ENCODE peak calls at places on chromosomes 7 and 10, in five cellular contexts. One of them, this sample, is unnamed.

GRCh38 chr10:118108194-118109026 is 61.7 kb upstream of the RAB11FIP2 start:
- DNase-seq in epithelial cell of esophagus: peak
- DNase-seq in fibroblast of mammary gland: peak
- DNase-seq in MCF 10A: no peak
- DNase-seq in Peyer's patch: no peak
- DNase-seq in this sample: peak

GRCh38 chr7:70076325-70076724 is 478.1 kb downstream of the AUTS2 start:
- DNase-seq in MCF 10A: no peak
- DNase-seq in Peyer's patch: no peak
- DNase-seq in fibroblast of mammary gland: no peak
- DNase-seq in epithelial cell of esophagus: no peak
- DNase-seq in this sample: no peak

GRCh38 chr7:4774804-4775280 is 581 bp upstream of the AP5Z1 start:
- DNase-seq in fibroblast of mammary gland: peak
- DNase-seq in epithelial cell of esophagus: peak
- DNase-seq in Peyer's patch: peak
- DNase-seq in MCF 10A: peak
- DNase-seq in this sample: peak

GRCh38 chr10:117555017-117555416 is 12.5 kb downstream of the EMX2 start:
- DNase-seq in Peyer's patch: no peak
- DNase-seq in MCF 10A: no peak
- DNase-seq in fibroblast of mammary gland: no peak
- DNase-seq in epithelial cell of esophagus: no peak
- DNase-seq in this sample: no peak

GRCh38 chr7:73960548-73960947 is 67.4 kb upstream of the ELN start:
- DNase-seq in fibroblast of mammary gland: no peak
- DNase-seq in MCF 10A: peak
- DNase-seq in Peyer's patch: peak
- DNase-seq in epithelial cell of esophagus: peak
- DNase-seq in this sample: peak

GRCh38 chr7:128890306-128891109 is 20.0 kb downstream of the KCP start:
- DNase-seq in epithelial cell of esophagus: no peak
- DNase-seq in Peyer's patch: peak
- DNase-seq in fibroblast of mammary gland: no peak
- DNase-seq in MCF 10A: peak
- DNase-seq in this sample: no peak

GRCh38 chr10:69624245-69624786 is 5.7 kb upstream of the FAM241B start:
- DNase-seq in epithelial cell of esophagus: no peak
- DNase-seq in Peyer's patch: no peak
- DNase-seq in MCF 10A: no peak
- DNase-seq in fibroblast of mammary gland: no peak
- DNase-seq in this sample: no peak

GRCh38 chr7:130425798-130426197 is 15.0 kb downstream of the CEP41 start:
- DNase-seq in epithelial cell of esophagus: no peak
- DNase-seq in fibroblast of mammary gland: no peak
- DNase-seq in Peyer's patch: no peak
- DNase-seq in MCF 10A: no peak
- DNase-seq in this sample: no peak

GRCh38 chr7:45187089-45187945 is 29.7 kb downstream of the RAMP3 start:
- DNase-seq in epithelial cell of esophagus: no peak
- DNase-seq in Peyer's patch: peak
- DNase-seq in fibroblast of mammary gland: no peak
- DNase-seq in MCF 10A: no peak
- DNase-seq in this sample: no peak

GRCh38 chr10:126857178-126857806 is 47.9 kb upstream of the DOCK1 start:
- DNase-seq in MCF 10A: no peak
- DNase-seq in epithelial cell of esophagus: peak
- DNase-seq in Peyer's patch: no peak
- DNase-seq in fibroblast of mammary gland: no peak
- DNase-seq in this sample: no peak

GRCh38 chr10:126216221-126216701 is 172.0 kb downstream of the ADAM12 start:
- DNase-seq in epithelial cell of esophagus: no peak
- DNase-seq in Peyer's patch: no peak
- DNase-seq in fibroblast of mammary gland: peak
- DNase-seq in MCF 10A: no peak
- DNase-seq in this sample: no peak

GRCh38 chr7:99201027-99201426 is 6.9 kb downstream of the KPNA7 start:
- DNase-seq in epithelial cell of esophagus: peak
- DNase-seq in Peyer's patch: no peak
- DNase-seq in fibroblast of mammary gland: peak
- DNase-seq in MCF 10A: peak
- DNase-seq in this sample: peak

GRCh38 chr10:46992794-46993552 is 81.7 kb downstream of the PTPN20 start:
- DNase-seq in MCF 10A: peak
- DNase-seq in fibroblast of mammary gland: peak
- DNase-seq in Peyer's patch: no peak
- DNase-seq in epithelial cell of esophagus: peak
- DNase-seq in this sample: peak

GRCh38 chr10:112570585-112570984 is 123.6 kb downstream of the VTI1A start:
- DNase-seq in epithelial cell of esophagus: no peak
- DNase-seq in Peyer's patch: no peak
- DNase-seq in fibroblast of mammary gland: no peak
- DNase-seq in MCF 10A: no peak
- DNase-seq in this sample: no peak

GRCh38 chr10:43211030-43211429 is 55.8 kb downstream of the RASGEF1A start:
- DNase-seq in MCF 10A: peak
- DNase-seq in epithelial cell of esophagus: peak
- DNase-seq in Peyer's patch: no peak
- DNase-seq in fibroblast of mammary gland: peak
- DNase-seq in this sample: peak

GRCh38 chr7:51587600-51587999 is 271.0 kb upstream of the COBL start:
- DNase-seq in epithelial cell of esophagus: no peak
- DNase-seq in MCF 10A: no peak
- DNase-seq in fibroblast of mammary gland: no peak
- DNase-seq in Peyer's patch: no peak
- DNase-seq in this sample: no peak

GRCh38 chr7:6725003-6725402 is 18.3 kb upstream of the ZNF12 start:
- DNase-seq in fibroblast of mammary gland: no peak
- DNase-seq in Peyer's patch: peak
- DNase-seq in MCF 10A: no peak
- DNase-seq in epithelial cell of esophagus: no peak
- DNase-seq in this sample: no peak

GRCh38 chr7:139232893-139233292 is 1.9 kb downstream of the UBN2 start:
- DNase-seq in epithelial cell of esophagus: peak
- DNase-seq in fibroblast of mammary gland: peak
- DNase-seq in Peyer's patch: no peak
- DNase-seq in MCF 10A: peak
- DNase-seq in this sample: peak

GRCh38 chr10:13555884-13556529 is 27.2 kb upstream of the BEND7 start:
- DNase-seq in fibroblast of mammary gland: no peak
- DNase-seq in Peyer's patch: no peak
- DNase-seq in MCF 10A: no peak
- DNase-seq in epithelial cell of esophagus: no peak
- DNase-seq in this sample: no peak

GRCh38 chr10:100909506-100910260 is 3.1 kb upstream of the SLF2 start:
- DNase-seq in MCF 10A: no peak
- DNase-seq in fibroblast of mammary gland: peak
- DNase-seq in epithelial cell of esophagus: no peak
- DNase-seq in Peyer's patch: no peak
- DNase-seq in this sample: no peak

GRCh38 chr7:5420108-5420840 is 3.4 kb downstream of the TNRC18 start:
- DNase-seq in fibroblast of mammary gland: no peak
- DNase-seq in epithelial cell of esophagus: no peak
- DNase-seq in MCF 10A: peak
- DNase-seq in Peyer's patch: peak
- DNase-seq in this sample: no peak

GRCh38 chr10:60943372-60944158 is 420 bp downstream of the RHOBTB1 start:
- DNase-seq in epithelial cell of esophagus: peak
- DNase-seq in fibroblast of mammary gland: peak
- DNase-seq in MCF 10A: peak
- DNase-seq in Peyer's patch: peak
- DNase-seq in this sample: peak

GRCh38 chr7:16264036-16264435 is 157.3 kb downstream of the CRPPA start:
- DNase-seq in epithelial cell of esophagus: no peak
- DNase-seq in fibroblast of mammary gland: no peak
- DNase-seq in MCF 10A: no peak
- DNase-seq in Peyer's patch: no peak
- DNase-seq in this sample: no peak

DNA sequence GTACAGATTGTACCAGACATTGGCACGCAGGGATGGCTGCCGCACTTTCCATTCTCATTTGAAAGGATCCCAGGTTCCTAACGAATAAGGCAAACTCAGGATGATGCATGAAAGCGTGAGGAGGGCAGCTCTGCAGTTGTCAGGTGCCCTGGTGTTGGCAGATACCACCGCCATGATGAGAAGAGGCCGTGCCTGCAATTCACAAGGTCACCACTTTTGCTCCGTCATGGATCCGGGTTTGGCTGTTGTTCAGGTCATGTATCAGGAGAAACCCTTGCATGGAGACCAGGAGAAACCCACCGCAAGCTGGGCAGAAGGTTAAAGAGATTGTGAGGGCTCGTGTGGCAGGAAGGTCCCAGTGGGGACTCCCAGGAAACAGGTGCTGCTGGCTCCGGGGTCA is 233.2 kb downstream of the KLF6 start:
- DNase-seq in fibroblast of mammary gland: no peak
- DNase-seq in Peyer's patch: no peak
- DNase-seq in epithelial cell of esophagus: no peak
- DNase-seq in MCF 10A: no peak
- DNase-seq in this sample: no peak
- TF ChIP-seq CTCF in fibroblast of mammary gland: no peak
- TF ChIP-seq CTCF in Peyer's patch: no peak
- TF ChIP-seq CTCF in epithelial cell of esophagus: no peak
- TF ChIP-seq CTCF in MCF 10A: no peak
- TF ChIP-seq CTCF in this sample: no peak

GRCh38 chr10:30617070-30617469 is 12.5 kb downstream of the LYZL2 start:
- DNase-seq in epithelial cell of esophagus: no peak
- DNase-seq in fibroblast of mammary gland: no peak
- DNase-seq in Peyer's patch: no peak
- DNase-seq in MCF 10A: no peak
- DNase-seq in this sample: no peak
- TF ChIP-seq CTCF in epithelial cell of esophagus: no peak
- TF ChIP-seq CTCF in fibroblast of mammary gland: no peak
- TF ChIP-seq CTCF in Peyer's patch: no peak
- TF ChIP-seq CTCF in MCF 10A: no peak
- TF ChIP-seq CTCF in this sample: no peak

DNA sequence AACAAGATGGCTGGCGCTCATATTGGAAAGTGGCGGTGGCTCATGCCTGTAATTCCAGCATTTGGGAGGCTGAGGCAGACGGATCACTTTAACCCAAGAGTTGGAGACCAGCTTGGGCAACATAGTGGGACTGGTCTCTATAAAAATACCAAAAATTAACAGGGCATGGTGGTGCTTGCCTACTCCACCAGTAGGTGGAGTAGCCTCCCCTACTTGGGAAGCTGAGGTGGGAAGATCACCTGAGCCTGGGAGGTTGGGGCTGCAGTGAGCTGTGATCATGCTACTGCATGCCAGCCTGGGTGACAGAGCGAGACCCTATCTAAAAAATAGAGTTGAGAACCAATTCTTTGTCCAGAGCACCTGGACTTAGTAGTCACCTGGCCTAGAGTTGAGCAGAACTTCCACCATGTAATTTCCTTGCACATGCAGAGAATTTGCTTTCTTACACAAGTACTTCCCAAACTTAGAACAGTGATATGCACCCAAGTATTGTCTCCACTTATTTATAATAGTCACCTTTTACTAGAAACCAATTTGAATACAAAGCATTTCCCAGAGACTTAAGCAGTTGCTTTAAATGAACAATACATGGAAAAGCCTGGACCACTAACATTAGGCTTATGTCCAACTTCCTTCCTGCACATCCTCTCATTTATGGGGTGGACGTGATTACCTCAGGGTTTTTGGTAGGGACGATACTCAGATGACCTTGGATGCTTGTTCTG is 15.9 kb downstream of the LAMB4 start:
- DNase-seq in fibroblast of mammary gland: no peak
- DNase-seq in epithelial cell of esophagus: peak
- DNase-seq in MCF 10A: peak
- DNase-seq in Peyer's patch: no peak
- DNase-seq in this sample: peak
- TF ChIP-seq CTCF in fibroblast of mammary gland: peak
- TF ChIP-seq CTCF in epithelial cell of esophagus: peak
- TF ChIP-seq CTCF in MCF 10A: peak
- TF ChIP-seq CTCF in Peyer's patch: no peak
- TF ChIP-seq CTCF in this sample: peak

DNA sequence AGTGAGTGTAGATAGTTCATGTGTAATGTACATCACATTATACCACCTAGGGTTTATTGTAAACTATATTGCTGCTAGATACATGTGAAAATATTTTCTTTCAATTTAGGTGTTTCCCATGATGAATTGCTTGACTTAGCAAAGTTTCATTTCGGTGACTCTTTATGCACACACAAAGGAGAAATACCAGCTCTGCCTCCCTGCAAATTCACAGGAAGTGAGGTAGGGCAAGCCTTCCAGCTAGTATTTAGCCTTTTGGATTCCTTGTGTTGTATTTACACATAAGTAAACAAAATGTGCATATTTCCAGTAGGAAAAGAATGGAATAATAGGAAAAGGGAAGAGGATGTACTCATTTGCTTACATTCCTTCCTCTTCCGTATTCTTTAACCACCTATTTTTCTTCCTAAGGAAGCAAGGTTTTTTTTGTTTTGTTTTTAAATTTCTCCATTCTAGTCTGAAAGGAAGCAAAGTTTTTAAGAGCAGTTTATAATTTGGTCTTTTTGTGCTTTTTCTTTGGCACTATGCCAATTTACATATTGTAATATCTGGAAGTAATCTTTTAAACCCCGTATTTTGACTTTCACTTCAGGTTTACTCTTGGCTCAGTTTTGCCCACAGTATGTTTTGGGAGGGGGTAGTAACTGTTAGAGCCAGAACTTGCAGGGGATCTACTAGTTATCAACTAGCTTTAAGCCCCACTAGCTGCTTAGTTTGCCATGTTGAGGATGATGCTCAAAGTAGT is 10.4 kb downstream of the PMPCB start:
- DNase-seq in epithelial cell of esophagus: peak
- DNase-seq in fibroblast of mammary gland: no peak
- DNase-seq in MCF 10A: no peak
- DNase-seq in Peyer's patch: no peak
- DNase-seq in this sample: peak
- TF ChIP-seq CTCF in epithelial cell of esophagus: no peak
- TF ChIP-seq CTCF in fibroblast of mammary gland: no peak
- TF ChIP-seq CTCF in MCF 10A: no peak
- TF ChIP-seq CTCF in Peyer's patch: no peak
- TF ChIP-seq CTCF in this sample: no peak

GRCh38 chr7:95843286-95843685 is 70.9 kb downstream of the DYNC1I1 start:
- DNase-seq in Peyer's patch: no peak
- DNase-seq in MCF 10A: peak
- DNase-seq in epithelial cell of esophagus: peak
- DNase-seq in fibroblast of mammary gland: peak
- DNase-seq in this sample: peak
- TF ChIP-seq CTCF in Peyer's patch: no peak
- TF ChIP-seq CTCF in MCF 10A: no peak
- TF ChIP-seq CTCF in epithelial cell of esophagus: no peak
- TF ChIP-seq CTCF in fibroblast of mammary gland: no peak
- TF ChIP-seq CTCF in this sample: no peak

GRCh38 chr7:127598318-127598717 is 4.8 kb downstream of the FSCN3 start:
- DNase-seq in Peyer's patch: no peak
- DNase-seq in fibroblast of mammary gland: peak
- DNase-seq in MCF 10A: peak
- DNase-seq in epithelial cell of esophagus: peak
- DNase-seq in this sample: no peak
- TF ChIP-seq CTCF in Peyer's patch: no peak
- TF ChIP-seq CTCF in fibroblast of mammary gland: peak
- TF ChIP-seq CTCF in MCF 10A: peak
- TF ChIP-seq CTCF in epithelial cell of esophagus: peak
- TF ChIP-seq CTCF in this sample: peak

GRCh38 chr10:16909271-16909767 is 92.1 kb upstream of the RSU1 start:
- DNase-seq in fibroblast of mammary gland: peak
- DNase-seq in epithelial cell of esophagus: no peak
- DNase-seq in Peyer's patch: no peak
- DNase-seq in MCF 10A: no peak
- DNase-seq in this sample: no peak
- TF ChIP-seq CTCF in fibroblast of mammary gland: no peak
- TF ChIP-seq CTCF in epithelial cell of esophagus: no peak
- TF ChIP-seq CTCF in Peyer's patch: no peak
- TF ChIP-seq CTCF in MCF 10A: no peak
- TF ChIP-seq CTCF in this sample: no peak

GRCh38 chr10:63711361-63711760 is 190.2 kb downstream of the REEP3 start:
- DNase-seq in epithelial cell of esophagus: peak
- DNase-seq in MCF 10A: peak
- DNase-seq in fibroblast of mammary gland: peak
- DNase-seq in Peyer's patch: no peak
- DNase-seq in this sample: peak
- TF ChIP-seq CTCF in epithelial cell of esophagus: no peak
- TF ChIP-seq CTCF in MCF 10A: no peak
- TF ChIP-seq CTCF in fibroblast of mammary gland: no peak
- TF ChIP-seq CTCF in Peyer's patch: no peak
- TF ChIP-seq CTCF in this sample: no peak